ENCODE peak calls at places on chromosomes 12 and 14, in eight cellular contexts. H, Z, I, V, E, J, D and N are unnamed samples.

GRCh38 chr14:99870617-99871016 is 77.4 kb downstream of the EML1 start:
- DNase-seq in Z (no peak), E (no peak), D (no peak), I (no peak), H (no peak), V (no peak), J (no peak), N (no peak)

GRCh38 chr14:105861985-105862465 is 335.6 kb downstream of the TMEM121 start:
- DNase-seq in D (no peak), H (no peak), J (no peak), E (peak), I (no peak), Z (no peak), V (no peak), N (no peak)

GRCh38 chr14:78227466-78228077 is 57.4 kb downstream of the NRXN3 start:
- DNase-seq in J (no peak), V (no peak), D (no peak), E (no peak), Z (peak), I (no peak), H (no peak), N (no peak)

GRCh38 chr12:126358806-126359205 is 1293.6 kb downstream of the AACS start:
- DNase-seq in H (no peak), E (no peak), I (no peak), J (no peak), V (no peak), Z (no peak), D (no peak), N (no peak)

GRCh38 chr12:14259481-14260010 is 105.9 kb upstream of the ATF7IP start:
- DNase-seq in I (no peak), V (no peak), J (no peak), E (no peak), D (no peak), Z (no peak), H (no peak), N (no peak)

GRCh38 chr14:59359451-59360124 is 105.6 kb downstream of the GPR135 start:
- DNase-seq in V (peak), J (no peak), E (no peak), D (peak), Z (no peak), I (no peak), H (no peak), N (no peak)

GRCh38 chr12:102933168-102933567 is 16.1 kb upstream of the PAH start:
- DNase-seq in J (no peak), Z (no peak), E (no peak), I (no peak), V (no peak), D (no peak), H (no peak), N (no peak)

GRCh38 chr14:101600336-101600890 is 39.1 kb downstream of the DIO3 start:
- DNase-seq in H (no peak), I (no peak), V (no peak), E (peak), Z (no peak), J (no peak), D (no peak), N (no peak)

DNA sequence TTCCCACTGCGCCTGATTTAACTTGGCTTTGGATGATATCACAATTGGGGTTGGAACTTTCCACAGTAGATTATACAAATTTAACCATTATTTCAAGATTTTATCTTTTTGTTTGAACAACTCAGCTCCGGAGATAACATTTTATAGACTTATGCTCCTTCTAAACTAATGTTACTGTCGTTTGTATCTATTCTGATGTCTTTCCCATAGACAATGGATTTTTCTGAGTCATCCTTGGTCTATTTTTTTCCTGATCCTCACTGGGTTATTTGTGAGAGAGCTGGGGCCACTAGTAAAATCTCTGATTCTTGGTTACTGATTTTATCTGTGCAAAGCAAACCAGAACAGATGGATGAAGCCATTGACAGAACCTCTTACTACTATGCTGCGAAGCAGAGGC is 175.1 kb downstream of the SLC38A4 start:
- DNase-seq in V (no peak), E (no peak), J (no peak), H (no peak), Z (no peak), D (no peak), I (no peak), N (no peak)
- TF ChIP-seq CTCF in V (no peak), E (no peak), J (no peak), H (no peak), Z (no peak), D (no peak), I (no peak), N (no peak)

DNA sequence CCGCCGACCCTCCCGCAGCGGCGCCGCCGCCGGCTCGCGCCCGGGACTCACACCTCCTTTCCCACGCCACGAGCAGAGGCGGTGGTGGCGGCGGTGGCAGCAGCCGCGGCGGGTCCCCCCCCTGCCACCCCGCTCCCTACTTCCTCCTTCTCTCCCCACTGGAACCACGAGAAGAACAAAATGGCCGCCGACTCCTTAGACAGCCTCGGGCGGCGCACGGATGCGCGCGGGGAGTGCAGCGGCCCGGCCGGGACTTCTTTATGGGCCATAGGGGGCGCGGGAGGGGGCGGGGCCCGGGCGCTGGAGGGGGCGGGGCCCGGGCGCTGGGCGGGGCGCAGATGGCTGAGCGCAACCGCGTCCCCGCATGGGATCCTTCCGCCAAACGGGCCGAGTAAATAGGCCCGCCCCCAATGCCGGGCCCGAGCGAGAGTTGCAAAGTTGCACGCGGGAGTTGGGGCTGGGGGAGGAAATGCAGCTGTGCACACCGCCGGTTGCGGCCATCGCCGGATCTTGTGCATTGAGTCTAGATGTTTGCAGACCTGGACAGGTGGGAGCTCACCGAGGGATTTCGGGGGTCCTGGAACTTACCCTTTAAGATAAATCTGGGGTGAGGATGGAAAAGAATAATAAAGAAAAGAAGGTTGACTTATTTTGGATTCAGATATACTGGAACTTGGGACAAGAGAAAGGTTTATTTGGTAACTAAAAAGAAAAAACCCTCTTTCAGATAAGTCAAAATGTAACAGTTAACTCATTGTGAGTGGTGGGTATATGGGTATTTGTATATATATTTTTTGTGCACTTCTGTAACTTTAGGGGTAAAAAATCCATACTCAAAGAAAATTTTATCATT is at the start of gene PPP1CC:
- DNase-seq in E (peak), V (peak), I (peak), H (peak), D (peak), Z (peak), J (peak), N (peak)
- TF ChIP-seq CTCF in E (no peak), V (no peak), I (no peak), H (no peak), D (no peak), Z (no peak), J (no peak), N (no peak)

GRCh38 chr12:40378721-40379120 is 153.9 kb downstream of the LRRK2 start:
- DNase-seq in D (no peak), V (no peak), E (no peak), Z (no peak), H (no peak), J (no peak), I (no peak), N (no peak)

GRCh38 chr12:40376533-40377267 is 151.9 kb downstream of the LRRK2 start:
- DNase-seq in H (no peak), J (no peak), Z (no peak), D (no peak), E (no peak), V (no peak), I (no peak), N (no peak)

GRCh38 chr12:40375076-40375475 is 150.3 kb downstream of the LRRK2 start:
- DNase-seq in D (peak), E (no peak), Z (no peak), H (no peak), J (no peak), I (no peak), V (peak), N (no peak)
- TF ChIP-seq CTCF in D (peak), E (no peak), Z (peak), H (peak), J (peak), I (peak), V (peak), N (peak)

DNA sequence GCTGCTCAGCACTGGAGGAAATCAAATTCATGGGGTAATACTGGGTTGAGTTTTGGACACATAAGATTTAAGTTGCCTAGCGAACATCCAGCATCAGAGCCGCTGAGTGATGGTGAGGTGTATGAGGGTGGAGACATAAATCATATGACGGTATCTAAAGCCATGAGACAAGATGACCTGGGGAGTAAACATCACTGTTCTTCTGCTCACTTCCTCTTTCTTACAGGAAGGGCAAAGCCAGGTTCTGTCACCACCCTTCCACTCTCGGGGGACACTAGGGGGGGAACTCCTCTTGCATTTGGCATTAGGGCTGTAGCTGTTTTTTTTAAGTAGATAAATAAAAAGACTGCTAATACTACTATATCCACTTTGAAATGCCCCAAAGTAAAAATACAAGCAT is 24.0 kb downstream of the PRDM4 start:
- DNase-seq in D (no peak), I (no peak), E (no peak), Z (no peak), V (no peak), J (no peak), H (no peak), N (no peak)
- TF ChIP-seq CTCF in D (no peak), I (no peak), E (no peak), Z (no peak), V (no peak), J (no peak), H (no peak), N (no peak)